ENCODE peak calls at places on chromosomes 6 and 20, in six cellular contexts. N is foreskin fibroblast, K is bronchial epithelial cell, U is mesothelial cell of epicardium, D is prostate gland, Z is left ventricle myocardium inferior. W is an unnamed sample.

GRCh38 chr6:51568771-51569170 is 518.6 kb downstream of the PKHD1 start:
- DNase-seq in Z (no peak), N (no peak), U (no peak), K (peak), D (no peak), W (no peak)

GRCh38 chr20:50191065-50191565 is 485 bp downstream of the CEBPB start:
- DNase-seq in U (no peak), K (no peak), N (no peak), D (peak), Z (peak), W (peak)

GRCh38 chr20:53800418-53800817 is 206.8 kb upstream of the ZNF217 start:
- DNase-seq in U (no peak), Z (no peak), K (no peak), D (no peak), N (no peak), W (no peak)

GRCh38 chr20:46746972-46747371 is 37.5 kb downstream of the SLC2A10 start:
- DNase-seq in D (no peak), U (no peak), Z (no peak), K (peak), N (peak), W (no peak)

GRCh38 chr6:6920984-6921313 is 186.8 kb upstream of the RREB1 start:
- DNase-seq in Z (no peak), D (no peak), U (no peak), N (no peak), K (no peak), W (no peak)

GRCh38 chr6:24520929-24521546 is 26.3 kb downstream of the ALDH5A1 start:
- DNase-seq in K (peak), N (peak), D (peak), U (no peak), Z (peak), W (no peak)

GRCh38 chr20:23565503-23566056 is 2.7 kb downstream of the CST9L start:
- DNase-seq in K (no peak), N (no peak), Z (no peak), U (no peak), D (no peak), W (no peak)

GRCh38 chr6:43972179-43972914 is 154.9 kb downstream of the MRPL14 start:
- DNase-seq in U (no peak), N (no peak), D (no peak), Z (no peak), K (peak), W (no peak)

GRCh38 chr20:24632581-24632980 is 163.2 kb downstream of the SYNDIG1 start:
- DNase-seq in N (no peak), D (no peak), U (no peak), Z (no peak), K (no peak), W (no peak)

GRCh38 chr6:119727504-119728219 is 378.1 kb upstream of the MAN1A1 start:
- DNase-seq in N (no peak), U (no peak), K (peak), Z (no peak), D (no peak), W (no peak)

GRCh38 chr6:162798546-162798945 is 70.8 kb downstream of the PACRG start:
- DNase-seq in K (no peak), U (no peak), D (no peak), N (no peak), Z (no peak), W (no peak)

GRCh38 chr6:51514396-51515051 is 572.9 kb downstream of the PKHD1 start:
- DNase-seq in K (peak), U (no peak), Z (no peak), D (peak), N (no peak), W (no peak)

GRCh38 chr6:140677781-140678528 is 1303.5 kb upstream of the CITED2 start:
- DNase-seq in N (no peak), K (no peak), Z (no peak), D (no peak), U (no peak), W (no peak)

GRCh38 chr20:51190783-51191180 is 167.9 kb upstream of the KCNG1 start:
- DNase-seq in N (no peak), Z (no peak), D (no peak), K (peak), U (no peak), W (no peak)

GRCh38 chr6:2021713-2022125 is 223.7 kb downstream of the GMDS start:
- DNase-seq in K (peak), Z (peak), N (peak), D (peak), U (no peak), W (no peak)

GRCh38 chr6:81762132-81762531 is 9.7 kb upstream of the TENT5A start:
- DNase-seq in K (no peak), U (no peak), Z (no peak), D (no peak), N (peak), W (no peak)

GRCh38 chr6:137271245-137272183 is 52.3 kb upstream of the IFNGR1 start:
- DNase-seq in N (peak), U (no peak), K (peak), Z (no peak), D (peak), W (no peak)

GRCh38 chr6:24887520-24887919 is 48.2 kb downstream of the RIPOR2 start:
- DNase-seq in D (no peak), Z (no peak), N (no peak), K (no peak), U (no peak), W (no peak)

GRCh38 chr20:63124092-63124781 is 91.7 kb downstream of the YTHDF1 start:
- DNase-seq in Z (peak), D (no peak), U (peak), K (no peak), N (no peak), W (no peak)

GRCh38 chr6:16849280-16850210 is 88.3 kb upstream of the ATXN1 start:
- DNase-seq in Z (no peak), U (no peak), N (peak), D (peak), K (peak), W (no peak)

GRCh38 chr6:35564733-35565132 is 52.0 kb upstream of the TULP1 start:
- DNase-seq in K (no peak), D (no peak), Z (no peak), N (no peak), U (no peak), W (no peak)

GRCh38 chr6:157603314-157603940 is 219.6 kb upstream of the SNX9 start:
- DNase-seq in D (no peak), K (no peak), U (no peak), Z (no peak), N (no peak), W (no peak)

GRCh38 chr6:12367412-12367811 is 77.3 kb downstream of the EDN1 start:
- DNase-seq in D (no peak), Z (no peak), K (no peak), N (no peak), U (no peak), W (no peak)

GRCh38 chr6:25370175-25371036 is 91.2 kb downstream of the CARMIL1 start:
- DNase-seq in U (no peak), N (no peak), Z (no peak), D (peak), K (no peak), W (no peak)

GRCh38 chr20:34705008-34705382 is 851 bp downstream of the TP53INP2 start:
- DNase-seq in Z (no peak), D (no peak), K (no peak), U (no peak), N (no peak), W (no peak)

GRCh38 chr20:37990571-37991151 is 42.6 kb downstream of the TTI1 start:
- DNase-seq in U (no peak), K (peak), D (peak), Z (peak), N (peak), W (peak)

GRCh38 chr6:33620584-33621395 is at the start of gene ITPR3:
- DNase-seq in D (peak), K (peak), U (no peak), Z (peak), N (no peak), W (peak)

GRCh38 chr6:96777113-96777512 is 60.2 kb downstream of the GPR63 start:
- DNase-seq in N (no peak), Z (no peak), K (no peak), U (no peak), D (no peak), W (no peak)

GRCh38 chr6:104548297-104548696 is 311.4 kb downstream of the HACE1 start:
- DNase-seq in U (no peak), N (no peak), D (no peak), K (no peak), Z (no peak), W (no peak)

GRCh38 chr6:3296113-3296512 is 37.4 kb downstream of the PSMG4 start:
- DNase-seq in N (no peak), Z (no peak), D (no peak), U (no peak), K (no peak), W (no peak)

GRCh38 chr6:72689107-72689954 is 67.5 kb downstream of the KCNQ5 start:
- DNase-seq in U (no peak), N (no peak), D (no peak), K (no peak), Z (no peak), W (no peak)

GRCh38 chr6:15254074-15254975 is 8.5 kb downstream of the JARID2 start:
- DNase-seq in D (no peak), Z (no peak), U (no peak), N (no peak), K (peak), W (no peak)
- TF ChIP-seq CTCF in D (no peak), Z (no peak), U (no peak), N (no peak), K (peak), W (no peak)

DNA sequence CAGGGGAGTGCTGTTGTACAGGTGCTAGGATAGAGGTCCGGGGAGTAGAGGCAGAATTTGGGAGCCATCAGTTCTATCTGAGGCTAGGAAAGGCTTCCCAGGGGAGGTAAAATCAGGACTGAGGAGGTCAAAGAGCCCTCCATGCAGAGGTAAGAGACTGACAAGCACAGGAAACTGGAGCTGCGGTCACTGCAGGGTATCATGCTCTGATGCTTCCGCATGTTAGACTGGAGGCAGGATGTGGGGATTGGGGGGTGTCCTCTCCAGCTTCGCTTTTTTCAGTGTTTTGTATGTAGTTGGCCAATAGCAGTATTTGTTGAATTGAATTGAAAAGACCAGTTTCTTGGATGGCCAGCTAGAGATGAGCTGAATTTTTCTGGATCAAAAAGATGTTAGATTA is 87.8 kb downstream of the SLC22A3 start:
- DNase-seq in Z (no peak), D (no peak), N (no peak), U (no peak), K (no peak), W (no peak)
- TF ChIP-seq CTCF in Z (no peak), D (no peak), N (no peak), U (no peak), K (no peak), W (no peak)

GRCh38 chr20:31934491-31934890 is 17.4 kb downstream of the PDRG1 start:
- DNase-seq in D (no peak), N (no peak), K (no peak), Z (no peak), U (no peak), W (no peak)

GRCh38 chr20:31937820-31938219 is 14.0 kb downstream of the PDRG1 start:
- DNase-seq in Z (no peak), D (no peak), U (no peak), N (no peak), K (no peak), W (no peak)

GRCh38 chr20:31933698-31934097 is 18.1 kb downstream of the PDRG1 start:
- DNase-seq in U (no peak), D (no peak), N (no peak), K (peak), Z (no peak), W (no peak)

GRCh38 chr20:31936430-31936829 is 15.4 kb downstream of the PDRG1 start:
- DNase-seq in Z (no peak), D (no peak), K (no peak), U (no peak), N (no peak), W (no peak)

DNA sequence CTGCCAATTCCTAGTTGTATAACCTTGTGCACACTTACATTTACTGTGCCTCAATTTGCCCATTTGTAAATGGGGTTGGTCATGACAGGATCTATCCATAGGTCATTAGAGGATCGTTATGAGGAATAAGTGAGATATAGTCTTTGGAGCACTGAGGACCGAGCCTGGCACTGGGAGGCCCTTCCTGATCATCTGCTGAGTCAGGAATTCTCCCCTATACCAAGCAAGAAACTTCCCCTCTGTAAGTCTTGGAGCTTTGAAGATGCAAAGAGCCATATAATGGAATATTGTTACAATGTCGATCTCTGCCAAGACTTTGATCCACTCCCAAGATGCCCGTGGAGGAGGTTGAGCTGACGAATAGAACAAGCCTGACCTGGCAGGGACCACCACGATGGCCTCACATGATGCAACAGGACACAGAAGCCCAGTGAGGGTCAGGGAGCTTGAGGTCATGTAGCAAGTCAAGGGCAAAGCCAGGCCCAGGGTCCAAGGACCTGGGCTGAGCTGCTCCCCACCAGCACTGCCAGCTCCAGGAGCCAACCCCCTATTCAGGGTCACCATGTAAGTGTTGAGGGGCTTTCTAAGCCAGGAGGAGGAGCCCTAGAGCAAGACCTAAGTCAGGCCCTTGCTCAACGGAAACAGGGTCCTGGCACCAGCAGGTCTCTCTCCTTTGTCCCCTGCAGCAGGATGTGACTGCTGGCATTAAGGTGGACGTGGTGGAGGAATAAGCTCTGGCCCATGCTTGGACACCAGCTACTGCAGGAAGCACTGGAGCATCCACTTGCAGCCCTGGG is 16.7 kb downstream of the PDRG1 start:
- DNase-seq in U (no peak), K (no peak), N (no peak), D (no peak), Z (no peak), W (no peak)
- TF ChIP-seq CTCF in U (no peak), K (no peak), N (no peak), D (no peak), Z (no peak), W (no peak)

DNA sequence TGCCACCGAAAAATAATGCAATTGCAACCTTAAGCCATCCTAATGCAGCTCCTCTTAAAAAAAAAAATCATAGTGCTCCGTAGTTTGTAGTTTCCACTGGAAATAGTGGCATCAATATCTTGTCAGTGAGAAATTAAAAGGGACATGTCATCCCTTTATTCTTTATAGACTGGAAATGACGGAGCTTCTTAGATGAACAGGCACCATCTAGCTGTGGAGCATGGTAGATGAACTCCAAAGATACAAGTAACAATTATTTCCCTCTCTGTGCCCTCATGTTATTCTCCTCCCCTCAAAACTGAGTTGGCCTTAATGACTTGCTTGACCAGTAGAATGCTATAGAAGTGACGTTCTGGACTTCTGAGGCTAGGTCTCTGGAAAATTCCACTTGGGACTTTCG is 268.1 kb upstream of the SPTLC3 start:
- DNase-seq in N (no peak), U (no peak), D (no peak), Z (no peak), K (no peak), W (no peak)
- TF ChIP-seq CTCF in N (no peak), U (no peak), D (no peak), Z (no peak), K (no peak), W (no peak)